ENCODE peak calls at places on chromosomes 6 and 20, in ten cellular contexts. C, F, S, I, V, J, U, Q, X and O are unnamed samples. For H3K27me3, the result is how much of the 10 kb centered on the place peaks cover.

GRCh38 chr20:39624316-39624715 is 662.2 kb downstream of the DHX35 start:
- DNase-seq in J (no peak), C (no peak), S (no peak), X (no peak), Q (no peak), F (no peak), V (no peak), I (no peak), U (no peak), O (no peak)

GRCh38 chr6:136777651-136778050 is 14.6 kb downstream of the MAP3K5 start:
- DNase-seq in Q (no peak), V (no peak), C (no peak), J (no peak), X (no peak), U (no peak), F (no peak), S (no peak), I (no peak), O (no peak)

GRCh38 chr20:7399575-7399974 is 540.7 kb downstream of the HAO1 start:
- DNase-seq in I (no peak), Q (no peak), X (no peak), J (no peak), F (no peak), U (no peak), V (no peak), C (no peak), S (no peak), O (no peak)

GRCh38 chr20:16385462-16385861 is 187.8 kb downstream of the KIF16B start:
- DNase-seq in U (no peak), J (no peak), C (no peak), Q (no peak), I (peak), V (no peak), S (no peak), F (no peak), X (no peak), O (no peak)

GRCh38 chr6:108117427-108118358 is 43.2 kb upstream of the OSTM1 start:
- DNase-seq in S (peak), I (peak), V (peak), J (peak), U (peak), C (no peak), F (no peak), Q (peak), X (no peak), O (no peak)

GRCh38 chr6:105641507-105641906 is 238.6 kb upstream of the PREP start:
- DNase-seq in S (no peak), Q (no peak), X (no peak), V (no peak), C (no peak), U (no peak), J (no peak), F (no peak), I (no peak), O (no peak)

GRCh38 chr6:8277769-8278168 is 157.6 kb downstream of the SLC35B3 start:
- DNase-seq in C (no peak), J (no peak), V (no peak), Q (no peak), F (no peak), S (no peak), X (no peak), I (no peak), U (no peak), O (peak)

GRCh38 chr6:17816921-17817611 is 110.3 kb upstream of the NUP153 start:
- DNase-seq in U (no peak), I (no peak), S (peak), C (no peak), F (no peak), X (no peak), V (no peak), Q (peak), J (no peak), O (no peak)

GRCh38 chr6:53133961-53134360 is 14.7 kb downstream of the GCM1 start:
- DNase-seq in F (no peak), U (no peak), Q (no peak), X (no peak), J (no peak), C (no peak), S (no peak), V (no peak), I (no peak), O (no peak)

GRCh38 chr6:55794136-55794812 is 81.1 kb downstream of the BMP5 start:
- DNase-seq in I (no peak), X (no peak), C (no peak), U (no peak), F (no peak), J (no peak), Q (no peak), S (peak), V (no peak), O (no peak)

GRCh38 chr6:170208651-170209353 is 82.1 kb downstream of the DLL1 start:
- DNase-seq in U (peak), F (peak), I (no peak), V (no peak), C (peak), J (peak), Q (no peak), S (no peak), X (no peak), O (no peak)

GRCh38 chr6:12538881-12539357 is 177.6 kb upstream of the PHACTR1 start:
- DNase-seq in J (no peak), U (no peak), C (peak), V (no peak), S (no peak), Q (no peak), X (no peak), I (peak), F (no peak), O (no peak)

GRCh38 chr20:6000851-6001250 is 50.4 kb downstream of the MCM8 start:
- DNase-seq in J (no peak), X (no peak), Q (no peak), C (no peak), I (no peak), V (no peak), F (no peak), U (no peak), S (no peak), O (no peak)

GRCh38 chr6:156977527-156978291 is 200.5 kb downstream of the ARID1B start:
- DNase-seq in X (no peak), J (no peak), V (peak), U (no peak), F (no peak), I (peak), C (no peak), Q (no peak), S (peak), O (no peak)

GRCh38 chr6:87870606-87871005 is 168.6 kb upstream of the AKIRIN2 start:
- DNase-seq in X (no peak), J (no peak), C (no peak), V (no peak), Q (no peak), I (no peak), U (no peak), F (no peak), S (no peak), O (no peak)

GRCh38 chr6:53795702-53796450 is 1.1 kb downstream of the LRRC1 start:
- DNase-seq in C (peak), J (peak), X (no peak), S (peak), I (peak), V (peak), Q (no peak), U (peak), F (no peak), O (no peak)

GRCh38 chr20:3935956-3936340 is 46.8 kb downstream of the PANK2 start:
- DNase-seq in U (no peak), X (no peak), J (no peak), I (peak), F (no peak), V (no peak), Q (peak), C (no peak), S (no peak), O (no peak)

GRCh38 chr6:36781669-36782068 is 57.6 kb downstream of the CPNE5 start:
- DNase-seq in I (no peak), X (no peak), U (no peak), J (no peak), S (no peak), Q (no peak), F (no peak), C (no peak), V (no peak), O (no peak)

GRCh38 chr6:79416931-79417330 is 120.3 kb downstream of the LCA5 start:
- DNase-seq in V (no peak), C (no peak), S (no peak), U (no peak), X (no peak), F (no peak), J (no peak), I (no peak), Q (no peak), O (no peak)

GRCh38 chr6:89483111-89483720 is 50.3 kb downstream of the ANKRD6 start:
- DNase-seq in V (no peak), F (no peak), I (peak), Q (no peak), X (no peak), U (no peak), J (peak), S (peak), C (peak), O (no peak)

GRCh38 chr6:71602385-71602949 is 283.9 kb upstream of the RIMS1 start:
- DNase-seq in V (no peak), C (no peak), S (peak), U (no peak), X (no peak), J (no peak), F (no peak), I (no peak), Q (no peak), O (no peak)

DNA sequence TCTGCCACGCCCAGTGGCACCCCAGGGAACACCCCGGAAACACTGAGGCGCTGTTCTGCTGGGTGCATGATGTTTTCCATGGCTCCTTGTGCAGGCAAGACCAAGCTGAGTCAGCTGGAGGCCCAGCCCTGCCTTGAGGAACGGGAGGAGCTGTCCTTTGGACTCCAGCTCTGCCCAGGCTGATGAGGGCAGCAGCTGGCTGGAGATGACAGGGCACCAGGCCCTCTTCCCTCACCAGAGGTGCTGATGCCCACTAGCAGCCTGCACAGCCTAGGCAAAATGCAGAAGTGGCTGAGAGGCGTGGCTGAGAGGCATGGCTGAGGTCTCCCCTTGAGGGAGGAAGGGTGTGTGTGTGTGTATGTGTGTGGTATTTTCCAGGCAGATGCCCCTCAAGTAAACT is 2.4 kb downstream of the C6orf132 start:
- DNase-seq in I (peak), F (no peak), C (no peak), U (no peak), X (no peak), Q (peak), V (no peak), S (peak), J (peak), O (no peak)
- H3K4me3 ChIP-seq in I (no peak), F (no peak), C (no peak), U (no peak), X (no peak), Q (no peak), V (no peak), S (no peak), J (no peak), O (no peak)

GRCh38 chr20:40812415-40813212 is 123.6 kb upstream of the MAFB start:
- DNase-seq in V (no peak), C (no peak), I (no peak), F (no peak), X (no peak), U (no peak), Q (no peak), S (peak), J (no peak), O (no peak)

GRCh38 chr20:40811660-40812414 is 122.8 kb upstream of the MAFB start:
- DNase-seq in C (no peak), V (no peak), S (no peak), U (no peak), Q (no peak), I (no peak), X (no peak), J (no peak), F (no peak), O (no peak)

GRCh38 chr20:40809361-40809760 is 120.3 kb upstream of the MAFB start:
- DNase-seq in U (no peak), X (no peak), V (no peak), I (no peak), J (no peak), C (no peak), F (no peak), S (no peak), Q (no peak), O (no peak)

GRCh38 chr20:40811004-40811403 is 122.0 kb upstream of the MAFB start:
- DNase-seq in F (no peak), C (no peak), I (no peak), J (no peak), Q (no peak), S (no peak), X (no peak), V (no peak), U (no peak), O (no peak)

GRCh38 chr20:40810336-40810735 is 121.3 kb upstream of the MAFB start:
- DNase-seq in J (no peak), V (no peak), X (no peak), U (no peak), F (no peak), I (no peak), S (no peak), C (no peak), Q (no peak), O (no peak)
- H3K27me3 ChIP-seq in J (under half), V (under half), X (under half), U (under half), F (under half), I (under half), S (under half), C (under half), Q (under half), O (under half)

GRCh38 chr6:3456794-3457709 is at the start of gene SLC22A23:
- DNase-seq in S (peak), C (peak), Q (peak), V (peak), F (peak), X (peak), U (peak), I (peak), J (peak), O (peak)

GRCh38 chr6:3455121-3455489 is 1.7 kb downstream of the SLC22A23 start:
- DNase-seq in I (no peak), Q (no peak), C (no peak), S (peak), V (no peak), J (no peak), U (no peak), X (no peak), F (peak), O (peak)

GRCh38 chr6:3456395-3456767 is 469 bp downstream of the SLC22A23 start:
- DNase-seq in C (no peak), S (peak), J (no peak), X (no peak), I (no peak), U (no peak), V (no peak), F (no peak), Q (no peak), O (no peak)

GRCh38 chr6:3454206-3455016 is 2.4 kb downstream of the SLC22A23 start:
- DNase-seq in F (no peak), J (no peak), C (no peak), V (no peak), X (no peak), I (no peak), Q (no peak), S (peak), U (no peak), O (peak)

DNA sequence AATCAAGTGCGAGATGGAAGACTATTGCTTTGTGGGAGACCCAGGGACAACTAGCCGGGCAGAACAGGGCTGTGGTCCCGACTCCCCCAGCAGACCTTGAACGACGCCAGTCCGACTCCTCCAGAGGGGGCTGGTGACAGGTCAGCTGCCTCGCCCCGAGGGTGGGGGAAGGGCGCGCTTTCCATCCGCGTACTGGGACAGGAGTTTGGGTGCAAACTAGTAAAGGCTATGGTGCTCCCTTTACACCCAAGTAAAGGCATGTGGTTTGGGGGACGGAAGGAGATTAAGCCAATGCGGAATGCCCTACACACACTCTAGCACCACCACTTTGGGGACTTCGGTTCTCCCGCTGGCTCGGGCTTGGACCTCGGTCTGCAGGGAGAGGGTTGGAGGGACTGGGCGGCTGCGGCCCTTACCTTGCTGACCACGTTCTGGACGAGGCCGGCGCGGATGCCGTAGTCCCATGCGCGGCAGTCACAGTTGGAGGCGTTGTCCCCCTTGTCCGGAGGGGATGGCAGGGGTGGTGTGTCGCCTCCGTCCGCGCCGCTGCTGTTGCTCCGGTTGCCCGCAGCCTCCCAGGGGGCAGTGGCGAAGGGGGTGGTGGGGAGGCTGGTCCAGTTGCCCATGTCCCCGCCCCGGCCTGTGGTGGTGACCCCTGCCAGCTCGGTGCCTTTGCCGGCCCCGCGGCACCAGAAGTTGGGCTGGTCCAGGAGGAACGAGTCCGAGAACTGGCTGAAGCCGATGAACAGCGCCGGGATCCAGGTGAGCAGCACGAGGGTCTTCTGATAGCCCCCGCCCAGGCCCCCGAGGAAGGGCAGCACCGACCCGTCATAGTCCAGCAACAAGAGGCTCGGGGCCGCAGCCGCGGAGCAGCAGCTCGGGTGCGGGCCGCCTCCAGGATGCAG is 1.1 kb downstream of the SLC22A23 start:
- DNase-seq in C (peak), V (peak), S (peak), X (no peak), Q (no peak), F (peak), U (peak), I (peak), J (peak), O (peak)
- H3K4me3 ChIP-seq in C (peak), V (peak), S (peak), X (peak), Q (no peak), F (peak), U (peak), I (peak), J (peak), O (peak)

DNA sequence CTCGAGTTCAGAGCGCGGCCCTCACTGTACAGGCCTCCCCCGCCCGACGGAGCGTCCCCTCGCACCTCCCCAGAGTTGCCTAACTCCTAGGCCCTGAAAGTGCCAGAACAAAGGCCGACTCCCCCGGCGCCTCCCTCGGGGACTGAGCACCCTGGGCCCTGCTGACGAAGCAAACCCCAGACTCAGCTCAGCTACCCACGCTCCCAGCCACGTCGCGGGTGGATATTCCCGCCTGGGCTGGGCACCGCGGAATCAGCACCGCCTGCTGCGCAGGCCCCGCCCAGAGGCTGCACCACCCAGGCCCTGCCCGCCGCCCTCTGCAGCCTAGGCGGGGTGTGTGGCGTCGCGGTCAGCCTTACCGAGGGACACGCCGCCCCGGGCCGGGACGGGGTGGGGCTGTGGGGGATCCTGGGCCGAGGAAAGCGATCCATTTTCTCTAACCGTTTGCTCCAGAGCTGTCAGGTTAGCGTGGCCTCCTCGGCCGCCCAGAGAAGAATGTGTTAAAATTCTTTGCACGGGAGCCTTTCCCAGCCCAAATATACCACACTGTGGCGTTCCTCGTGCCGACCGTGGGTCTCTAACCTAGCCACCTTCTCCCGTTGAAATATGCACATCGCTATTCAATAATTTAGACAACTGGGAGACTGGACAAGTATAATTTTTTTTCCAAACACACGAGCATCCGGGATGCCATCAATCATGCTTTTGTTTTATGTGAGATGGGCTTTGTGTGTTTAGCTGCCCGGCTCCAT is 31.4 kb downstream of the TFAP2A start:
- DNase-seq in U (no peak), J (no peak), V (no peak), X (peak), I (no peak), S (no peak), F (no peak), Q (no peak), C (no peak), O (no peak)
- H3K27me3 ChIP-seq in U (half or more), J (half or more), V (under half), X (under half), I (half or more), S (half or more), F (half or more), Q (under half), C (under half), O (under half)

GRCh38 chr6:27757307-27757706 is 154.9 kb downstream of the OR2B2 start:
- DNase-seq in U (peak), J (peak), I (peak), S (peak), C (peak), F (peak), X (no peak), V (peak), Q (no peak), O (peak)
- H3K4me3 ChIP-seq in U (peak), J (peak), I (no peak), S (peak), C (peak), F (peak), X (no peak), V (peak), Q (no peak), O (peak)

GRCh38 chr20:57266251-57267157 is at the start of gene BMP7:
- DNase-seq in Q (no peak), U (no peak), X (no peak), J (no peak), V (no peak), C (no peak), F (no peak), I (peak), S (peak), O (no peak)
- H3K27me3 ChIP-seq in Q (under half), U (half or more), X (under half), J (half or more), V (under half), C (under half), F (under half), I (under half), S (half or more), O (under half)

GRCh38 chr6:5671604-5672559 is 334.8 kb downstream of the NRN1 start:
- DNase-seq in S (peak), J (no peak), U (no peak), C (no peak), V (peak), F (no peak), X (no peak), I (no peak), Q (peak), O (no peak)

GRCh38 chr6:5672581-5673011 is 334.1 kb downstream of the NRN1 start:
- DNase-seq in I (no peak), J (no peak), C (no peak), S (peak), F (no peak), V (peak), X (no peak), U (no peak), Q (no peak), O (no peak)

GRCh38 chr6:5673016-5673415 is 333.7 kb downstream of the NRN1 start:
- DNase-seq in C (no peak), V (no peak), Q (no peak), I (no peak), X (no peak), F (no peak), U (no peak), J (no peak), S (no peak), O (no peak)

GRCh38 chr6:5670381-5670780 is 336.3 kb downstream of the NRN1 start:
- DNase-seq in Q (peak), J (no peak), U (no peak), V (no peak), I (no peak), C (no peak), F (no peak), S (no peak), X (no peak), O (no peak)

DNA sequence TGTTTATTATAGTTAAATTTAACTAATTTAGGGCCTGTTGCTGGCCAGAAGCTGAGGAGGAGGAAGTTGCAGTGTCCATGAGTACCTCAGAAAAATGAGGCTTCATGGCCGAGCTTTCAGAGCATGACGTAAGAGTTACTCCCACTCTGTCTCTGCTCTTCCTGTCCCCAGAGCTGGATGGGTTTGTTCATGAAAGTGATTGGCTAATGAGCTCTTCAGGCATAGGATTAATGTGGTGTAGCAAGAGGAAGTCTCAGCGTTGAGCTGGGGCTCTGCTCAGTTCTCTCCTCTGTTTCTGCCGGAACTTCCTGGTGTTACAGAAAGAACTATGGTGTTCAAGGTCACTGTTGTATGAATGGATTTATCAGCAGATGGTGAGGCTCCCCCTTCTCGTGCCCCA is 335.6 kb downstream of the NRN1 start:
- DNase-seq in X (no peak), C (no peak), U (no peak), Q (peak), F (no peak), S (peak), I (no peak), J (peak), V (no peak), O (peak)
- H3K4me3 ChIP-seq in X (no peak), C (no peak), U (no peak), Q (peak), F (no peak), S (no peak), I (no peak), J (no peak), V (no peak), O (no peak)

GRCh38 chr6:155311076-155311475 is 3.2 kb downstream of the TFB1M start:
- DNase-seq in I (no peak), C (no peak), X (no peak), U (no peak), S (no peak), V (no peak), F (no peak), Q (no peak), J (no peak), O (no peak)
- H3K27me3 ChIP-seq in I (under half), C (under half), X (under half), U (under half), S (under half), V (under half), F (under half), Q (under half), J (under half), O (under half)